ENCODE peak calls at places on chromosomes 4 and X, in five cellular contexts. A, W, U, Z and M are unnamed samples.

GRCh38 chrX:15877380-15877779 is 22.8 kb upstream of the AP1S2 start:
- DNase-seq in A (no peak), Z (no peak), U (peak), W (no peak), M (no peak)

GRCh38 chr4:8728536-8729407 is 136.2 kb downstream of the CPZ start:
- DNase-seq in U (no peak), A (no peak), W (no peak), Z (peak), M (no peak)

GRCh38 chr4:14621731-14622459 is 380.4 kb upstream of the CPEB2 start:
- DNase-seq in Z (no peak), W (no peak), A (no peak), U (no peak), M (peak)

GRCh38 chr4:10582059-10582686 is 102.4 kb downstream of the CLNK start:
- DNase-seq in Z (peak), U (peak), A (peak), W (no peak), M (peak)

GRCh38 chr4:82493721-82494425 is 63.5 kb downstream of the ENOPH1 start:
- DNase-seq in Z (no peak), W (no peak), U (no peak), A (no peak), M (no peak)

GRCh38 chr4:74631338-74631737 is 163.0 kb downstream of the BTC start:
- DNase-seq in W (no peak), A (no peak), Z (no peak), U (peak), M (no peak)

GRCh38 chr4:25246680-25247611 is 13.1 kb downstream of the PI4K2B start:
- DNase-seq in U (no peak), W (no peak), Z (no peak), A (no peak), M (no peak)

GRCh38 chr4:169716677-169717076 is 41.1 kb downstream of the HPF1 start:
- DNase-seq in A (no peak), U (no peak), W (no peak), Z (no peak), M (no peak)

GRCh38 chr4:72809208-72809607 is 240.2 kb upstream of the ADAMTS3 start:
- DNase-seq in W (no peak), U (no peak), Z (no peak), A (no peak), M (no peak)

GRCh38 chr4:101277661-101278060 is 69.7 kb downstream of the PPP3CA start:
- DNase-seq in A (no peak), Z (no peak), U (peak), W (no peak), M (no peak)

GRCh38 chr4:153241970-153242847 is 38.0 kb downstream of the TRIM2 start:
- DNase-seq in Z (no peak), A (no peak), U (peak), W (no peak), M (no peak)
- H3K27ac ChIP-seq in Z (no peak), A (no peak), U (no peak), W (no peak), M (peak)

DNA sequence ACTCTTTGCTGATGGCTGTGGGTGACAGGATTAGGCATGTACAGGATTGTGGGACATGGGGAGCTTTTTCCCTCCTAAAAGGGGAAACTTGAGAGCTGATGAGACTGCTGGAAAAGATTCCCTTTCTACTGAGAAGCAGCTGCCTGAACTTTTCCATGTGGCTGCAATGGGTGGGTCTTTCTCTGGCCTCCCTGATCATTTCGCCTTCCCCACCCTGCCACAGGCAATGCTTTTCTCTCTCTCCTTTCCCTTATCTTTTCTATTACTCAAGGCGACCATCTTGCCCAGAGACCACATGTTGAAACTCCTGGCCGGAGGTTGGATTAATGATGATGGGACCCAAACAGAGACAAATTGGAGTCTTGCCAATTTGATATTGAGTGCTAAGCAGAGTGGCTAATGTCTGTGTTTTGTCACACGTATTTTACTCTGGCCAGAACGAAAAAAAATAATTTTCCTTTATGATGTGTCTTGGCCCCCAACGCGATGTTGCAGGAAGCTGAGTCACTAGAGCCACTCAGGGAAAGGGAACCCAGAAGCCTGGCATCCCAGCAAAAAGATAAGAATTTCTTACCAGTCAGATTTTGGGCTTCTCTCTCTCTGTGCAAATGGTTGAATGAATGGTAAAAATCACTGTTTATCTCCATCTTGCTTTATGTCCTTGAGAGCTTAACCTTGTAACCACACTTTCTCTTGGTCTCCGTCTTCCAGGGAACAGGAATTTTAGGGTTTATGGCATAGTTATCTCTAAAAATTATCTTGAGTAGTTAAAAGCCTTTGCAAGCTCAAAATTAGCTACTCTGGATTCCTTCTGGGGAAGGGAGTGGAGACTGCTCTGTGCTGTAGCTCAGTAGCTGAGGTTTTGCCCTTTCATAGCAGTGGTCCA is 19.4 kb upstream of the ATP8A1 start:
- DNase-seq in U (no peak), W (no peak), Z (no peak), A (no peak), M (no peak)
- H3K4me3 ChIP-seq in U (no peak), W (no peak), Z (no peak), A (no peak), M (no peak)

GRCh38 chrX:131271274-131271673 is 17.8 kb downstream of the IGSF1 start:
- DNase-seq in W (no peak), Z (no peak), U (no peak), A (no peak), M (no peak)

GRCh38 chrX:131277543-131278115 is 11.5 kb downstream of the IGSF1 start:
- DNase-seq in U (no peak), A (no peak), Z (no peak), W (no peak), M (no peak)

GRCh38 chrX:131273024-131273423 is 16.1 kb downstream of the IGSF1 start:
- DNase-seq in U (no peak), W (no peak), A (no peak), Z (no peak), M (no peak)

GRCh38 chrX:131270085-131270484 is 19.0 kb downstream of the IGSF1 start:
- DNase-seq in Z (no peak), W (no peak), A (no peak), U (no peak), M (no peak)

DNA sequence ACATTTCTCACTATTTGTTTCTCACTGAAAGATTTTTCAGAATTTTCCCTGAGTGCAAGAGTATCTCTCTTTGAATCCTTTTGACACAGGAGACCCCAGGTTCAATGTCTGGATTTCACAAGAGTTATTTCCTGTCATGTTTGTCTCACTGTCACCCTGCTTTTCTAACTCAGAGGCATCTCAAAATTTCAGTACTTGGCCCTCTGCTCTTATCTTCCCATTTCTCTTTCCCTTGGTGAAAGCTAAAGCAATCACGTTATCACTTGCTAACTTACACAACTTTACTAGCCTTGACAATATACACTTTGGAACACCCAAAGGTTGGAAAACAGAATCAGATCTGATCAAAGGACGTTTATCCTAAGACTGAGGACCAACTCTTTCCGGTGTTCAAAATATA is 17.3 kb downstream of the IGSF1 start:
- DNase-seq in Z (no peak), U (no peak), W (no peak), A (no peak), M (no peak)
- H3K27ac ChIP-seq in Z (no peak), U (no peak), W (no peak), A (no peak), M (no peak)

DNA sequence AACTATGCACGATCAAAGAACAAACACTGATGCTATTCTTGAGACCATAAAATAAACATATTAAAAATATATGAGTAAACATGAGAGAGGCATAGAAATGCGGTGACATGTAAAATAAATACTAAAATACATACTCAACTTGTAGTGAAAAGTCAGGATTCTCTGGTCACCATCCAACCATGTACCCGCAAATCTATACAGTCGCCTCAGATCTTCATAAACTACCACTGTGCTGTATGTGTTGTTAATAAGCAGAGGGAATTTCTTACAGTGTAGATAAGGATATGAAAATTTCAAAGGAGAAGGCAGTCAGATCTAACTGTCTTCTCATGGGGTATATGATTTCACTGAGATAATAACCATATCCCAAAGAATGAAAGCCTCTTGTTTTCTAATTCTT is 67.8 kb upstream of the FAM47B start:
- DNase-seq in A (no peak), W (no peak), Z (no peak), U (no peak), M (no peak)
- H3K4me3 ChIP-seq in A (no peak), W (no peak), Z (no peak), U (no peak), M (no peak)

DNA sequence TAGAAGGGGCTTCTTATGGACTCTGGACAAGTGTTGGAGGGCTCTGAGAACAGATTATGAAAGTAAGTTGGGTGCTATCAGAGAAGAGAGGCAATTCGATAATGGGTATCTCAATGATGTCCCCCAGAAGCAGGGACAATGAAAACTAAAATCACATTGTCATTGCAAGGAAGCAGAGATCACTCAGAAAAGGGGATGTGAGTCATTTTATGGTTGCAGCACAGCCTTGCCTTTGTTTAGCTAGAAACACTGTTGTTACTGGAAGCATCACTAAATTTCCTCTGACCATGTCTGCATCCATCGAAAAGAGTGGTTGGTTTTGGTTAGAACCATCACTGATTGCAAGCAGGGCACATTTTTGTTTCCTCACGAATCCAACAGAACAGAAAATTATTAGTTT is 246.8 kb upstream of the NWD2 start:
- DNase-seq in W (no peak), U (no peak), Z (no peak), A (no peak), M (no peak)
- H3K27ac ChIP-seq in W (no peak), U (no peak), Z (no peak), A (no peak), M (no peak)

DNA sequence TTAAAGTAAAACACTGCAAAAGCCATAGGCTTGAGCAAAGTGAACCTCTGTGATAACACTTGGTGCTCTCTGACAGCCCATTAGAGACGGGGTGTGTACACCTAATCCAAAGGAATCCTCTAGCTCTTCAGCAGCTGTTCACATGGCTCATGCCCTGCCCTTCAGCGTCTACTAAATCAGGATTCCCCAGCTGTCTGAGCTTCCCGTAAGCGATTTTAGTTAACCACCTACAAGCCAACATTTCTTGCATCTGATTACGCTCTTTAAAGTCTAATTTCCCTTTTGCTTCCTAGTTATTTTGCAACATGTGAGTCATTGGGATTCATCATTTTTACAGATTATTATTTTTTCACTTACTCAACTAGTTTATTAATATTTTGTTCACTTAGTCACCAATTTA is 6.5 kb downstream of the DMD start:
- DNase-seq in Z (no peak), U (peak), A (no peak), W (no peak), M (peak)
- H3K4me3 ChIP-seq in Z (no peak), U (peak), A (no peak), W (peak), M (peak)

DNA sequence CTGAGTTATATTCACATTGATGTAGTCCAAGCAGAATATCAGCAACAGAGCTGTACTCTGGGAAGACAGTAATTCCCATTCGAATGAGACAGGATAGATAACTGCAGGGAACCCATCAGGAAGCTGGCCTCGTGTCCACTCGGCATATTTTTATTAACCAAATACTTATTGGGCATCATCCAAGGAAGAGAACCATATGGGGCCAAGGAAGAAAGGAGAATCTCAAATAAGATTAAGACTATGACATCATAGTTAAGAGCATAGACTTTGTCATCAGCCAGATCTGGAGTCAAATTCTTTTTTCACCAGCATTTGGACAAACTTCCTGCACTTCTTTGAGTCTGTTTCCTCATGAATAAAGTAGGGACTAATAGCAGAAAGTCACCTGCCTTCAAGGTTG is 198.0 kb downstream of the SOWAHB start:
- DNase-seq in U (no peak), A (no peak), Z (no peak), W (no peak), M (no peak)
- H3K27ac ChIP-seq in U (no peak), A (no peak), Z (no peak), W (peak), M (no peak)

GRCh38 chr4:15652191-15652590 is 3.0 kb downstream of the FBXL5 start:
- DNase-seq in A (no peak), W (no peak), Z (no peak), U (no peak), M (no peak)

GRCh38 chr4:15653864-15654391 is 1.2 kb downstream of the FBXL5 start:
- DNase-seq in U (peak), Z (no peak), A (no peak), W (no peak), M (no peak)

GRCh38 chr4:15654556-15655222 is 468 bp downstream of the FBXL5 start:
- DNase-seq in A (no peak), U (peak), Z (peak), W (no peak), M (peak)

GRCh38 chr4:15651682-15652081 is 3.5 kb downstream of the FBXL5 start:
- DNase-seq in W (no peak), A (no peak), Z (no peak), U (peak), M (no peak)

GRCh38 chr4:15653430-15653829 is 1.7 kb downstream of the FBXL5 start:
- DNase-seq in Z (no peak), W (no peak), A (no peak), U (no peak), M (no peak)
- H3K4me3 ChIP-seq in Z (peak), W (peak), A (peak), U (peak), M (peak)

GRCh38 chr4:99827857-99828256 is 11.2 kb downstream of the DAPP1 start:
- DNase-seq in Z (no peak), A (no peak), W (no peak), U (no peak), M (no peak)
- H3K27ac ChIP-seq in Z (no peak), A (no peak), W (no peak), U (no peak), M (no peak)

GRCh38 chrX:104310657-104311056 is 55.9 kb upstream of the ESX1 start:
- DNase-seq in A (no peak), W (no peak), U (no peak), Z (no peak), M (no peak)

GRCh38 chrX:104309169-104309568 is 54.4 kb upstream of the ESX1 start:
- DNase-seq in A (no peak), Z (no peak), U (no peak), W (no peak), M (no peak)

GRCh38 chrX:104307341-104307740 is 52.6 kb upstream of the ESX1 start:
- DNase-seq in A (no peak), W (no peak), U (no peak), Z (no peak), M (no peak)

GRCh38 chrX:104306180-104306579 is 51.4 kb upstream of the ESX1 start:
- DNase-seq in A (no peak), U (no peak), W (no peak), Z (no peak), M (no peak)

GRCh38 chrX:104310084-104310483 is 55.4 kb upstream of the ESX1 start:
- DNase-seq in U (peak), A (no peak), W (no peak), Z (no peak), M (no peak)
- H3K4me3 ChIP-seq in U (peak), A (no peak), W (peak), Z (no peak), M (no peak)